ENCODE peak calls at places on chromosomes 6 and 20, in four cellular contexts. B, O, G and I are unnamed samples.

GRCh38 chr6:101114703-101115102 is 233.6 kb upstream of the ASCC3 start:
- DNase-seq in B (peak), O (peak), G (no peak), I (peak)

GRCh38 chr6:168165373-168165772 is 86.4 kb upstream of the FRMD1 start:
- DNase-seq in B (no peak), O (no peak), G (no peak), I (peak)

GRCh38 chr6:10373642-10374359 is 41.1 kb downstream of the TFAP2A start:
- DNase-seq in B (no peak), O (peak), G (no peak), I (peak)

GRCh38 chr6:21185849-21186478 is 407.6 kb upstream of the SOX4 start:
- DNase-seq in B (no peak), O (no peak), G (no peak), I (no peak)

GRCh38 chr6:135311446-135312200 is 130.5 kb downstream of the MYB start:
- DNase-seq in B (no peak), O (no peak), G (no peak), I (no peak)

GRCh38 chr6:17714879-17715860 is 8.4 kb upstream of the NUP153 start:
- DNase-seq in B (no peak), O (peak), G (no peak), I (peak)

GRCh38 chr6:2626381-2626780 is 124.3 kb downstream of the MYLK4 start:
- DNase-seq in B (no peak), O (peak), G (no peak), I (no peak)

GRCh38 chr20:53940883-53941546 is 129.4 kb downstream of the BCAS1 start:
- DNase-seq in B (peak), O (peak), G (no peak), I (peak)

GRCh38 chr6:115969207-115969929 is 91.3 kb downstream of the FRK start:
- DNase-seq in B (no peak), O (peak), G (no peak), I (no peak)

GRCh38 chr20:43987018-43987417 is 72.4 kb downstream of the TOX2 start:
- DNase-seq in B (no peak), O (no peak), G (no peak), I (no peak)

GRCh38 chr20:62769346-62770071 is 26.8 kb upstream of the MRGBP start:
- DNase-seq in B (no peak), O (no peak), G (no peak), I (no peak)

GRCh38 chr6:1574083-1574761 is 35.5 kb upstream of the FOXC1 start:
- DNase-seq in B (no peak), O (no peak), G (no peak), I (no peak)

GRCh38 chr6:73854998-73855718 is 159.2 kb downstream of the CD109 start:
- DNase-seq in B (peak), O (peak), G (peak), I (peak)

GRCh38 chr6:136886110-136886509 is 36.0 kb upstream of the SLC35D3 start:
- DNase-seq in B (no peak), O (no peak), G (no peak), I (no peak)